ENCODE peak calls at places on chromosome 6, in four cellular contexts. B, A, I and O are unnamed samples.

GRCh38 chr6:50141100-50141499 is 91.4 kb upstream of the DEFB112 start:
- DNase-seq in B (no peak), A (no peak), I (no peak), O (no peak)

GRCh38 chr6:11869656-11870340 is 91.2 kb upstream of the ADTRP start:
- DNase-seq in B (peak), A (no peak), I (no peak), O (no peak)

GRCh38 chr6:56668158-56668557 is 25.5 kb upstream of the DST start:
- DNase-seq in B (no peak), A (no peak), I (no peak), O (no peak)

GRCh38 chr6:104526383-104526782 is 333.3 kb downstream of the HACE1 start:
- DNase-seq in B (peak), A (no peak), I (no peak), O (no peak)

GRCh38 chr6:52511572-52512151 is 65.2 kb downstream of the TRAM2 start:
- DNase-seq in B (no peak), A (no peak), I (no peak), O (no peak)

GRCh38 chr6:156174026-156174880 is 602.9 kb upstream of the ARID1B start:
- DNase-seq in B (no peak), A (peak), I (no peak), O (no peak)

GRCh38 chr6:10419749-10420545 is 5.1 kb upstream of the TFAP2A start:
- DNase-seq in B (no peak), A (no peak), I (no peak), O (no peak)

GRCh38 chr6:9307786-9308185 is 872.4 kb upstream of the SLC35B3 start:
- DNase-seq in B (no peak), A (no peak), I (no peak), O (no peak)

GRCh38 chr6:13261464-13261994 is 66.8 kb downstream of the TBC1D7 start:
- DNase-seq in B (no peak), A (no peak), I (no peak), O (no peak)

GRCh38 chr6:133752129-133752528 is 136.8 kb upstream of the TCF21 start:
- DNase-seq in B (no peak), A (no peak), I (no peak), O (no peak)

GRCh38 chr6:30147096-30147495 is 11.2 kb downstream of the TRIM40 start:
- DNase-seq in B (no peak), A (no peak), I (no peak), O (no peak)